ENCODE peak calls at places on chromosomes 7 and 10, in seven cellular contexts. X, J, R, K, Y, M and Q are unnamed samples.
A peak's percentile ranks its signal among the peaks of the same experiment; 100 is the strongest.

GRCh38 chr7:150327308-150327707 is 4.0 kb upstream of the ACTR3C start:
- DNase-seq in M (no peak), R (no peak), Y (no peak), X (no peak), J (no peak), K (no peak), Q (no peak)

GRCh38 chr10:48333856-48334255 is 27.4 kb downstream of the MAPK8 start:
- DNase-seq in Y (no peak), X (no peak), K (no peak), J (no peak), R (peak; percentile 50), M (no peak), Q (no peak)

GRCh38 chr7:124398937-124399552 is 366.2 kb upstream of the TMEM229A start:
- DNase-seq in R (no peak), K (no peak), M (no peak), Y (no peak), X (no peak), J (no peak), Q (no peak)

GRCh38 chr10:31320598-31321211 is 1.7 kb downstream of the ZEB1 start:
- DNase-seq in J (peak; percentile 58), M (peak; percentile 66), X (peak; percentile 35), R (peak; percentile 53), Y (peak; percentile 36), K (peak; percentile 75), Q (peak; percentile 57)

GRCh38 chr10:117899181-117899683 is 147.5 kb downstream of the RAB11FIP2 start:
- DNase-seq in Y (no peak), M (no peak), J (no peak), K (no peak), R (no peak), X (no peak), Q (no peak)

GRCh38 chr7:55069271-55069792 is 50.5 kb downstream of the EGFR start:
- DNase-seq in X (no peak), M (no peak), Y (no peak), K (no peak), J (no peak), R (no peak), Q (no peak)

GRCh38 chr7:121831320-121831719 is 41.6 kb upstream of the PTPRZ1 start:
- DNase-seq in R (no peak), Y (no peak), M (no peak), K (no peak), J (no peak), X (no peak), Q (no peak)

GRCh38 chr10:116385994-116386809 is 41.4 kb upstream of the PNLIPRP3 start:
- DNase-seq in M (no peak), R (no peak), X (no peak), Y (peak; percentile 17), J (peak; percentile 82), K (no peak), Q (no peak)

GRCh38 chr10:15046626-15047025 is 2.9 kb downstream of the OLAH start:
- DNase-seq in Y (no peak), R (no peak), X (no peak), J (no peak), M (no peak), K (peak; percentile 77), Q (no peak)

GRCh38 chr7:110960811-110961210 is 130.1 kb upstream of the LRRN3 start:
- DNase-seq in J (no peak), K (no peak), Y (no peak), R (no peak), M (no peak), X (no peak), Q (no peak)

GRCh38 chr7:21782996-21783395 is 162.7 kb downstream of the CDCA7L start:
- DNase-seq in Y (no peak), M (no peak), K (no peak), J (no peak), R (no peak), X (no peak), Q (no peak)

GRCh38 chr7:133051066-133051465 is 30.8 kb downstream of the CHCHD3 start:
- DNase-seq in J (peak; percentile 63), R (no peak), X (no peak), K (no peak), Y (no peak), M (no peak), Q (no peak)

GRCh38 chr10:96390460-96390864 is 31.7 kb upstream of the OPALIN start:
- DNase-seq in Y (no peak), K (no peak), R (peak; percentile 87), X (no peak), J (no peak), M (no peak), Q (no peak)

GRCh38 chr10:130969700-130970099 is 341.8 kb downstream of the TCERG1L start:
- DNase-seq in M (no peak), K (no peak), R (no peak), J (no peak), Y (no peak), X (no peak), Q (peak; percentile 17)

GRCh38 chr10:133143546-133143945 is 16.5 kb upstream of the KNDC1 start:
- DNase-seq in Y (no peak), K (no peak), R (no peak), M (no peak), X (no peak), J (no peak), Q (peak; percentile 62)

GRCh38 chr7:128830231-128831177 is at the start of gene FLNC:
- DNase-seq in Y (peak; percentile 45), R (peak; percentile 70), M (peak; percentile 68), X (peak; percentile 72), J (peak; percentile 71), K (peak; percentile 85), Q (peak; percentile 72)

GRCh38 chr7:111872411-111872810 is 310.1 kb upstream of the IMMP2L start:
- DNase-seq in K (no peak), R (no peak), M (no peak), X (no peak), Y (no peak), J (no peak), Q (no peak)

GRCh38 chr10:59557052-59557451 is 152.6 kb downstream of the SLC16A9 start:
- DNase-seq in M (peak; percentile 44), Y (no peak), X (no peak), J (peak; percentile 77), K (no peak), R (no peak), Q (peak; percentile 67)

GRCh38 chr10:122128357-122128756 is 139.4 kb downstream of the TACC2 start:
- DNase-seq in R (peak; percentile 82), J (no peak), M (no peak), Y (no peak), X (peak; percentile 42), K (no peak), Q (no peak)

GRCh38 chr7:28700790-28701203 is 257.3 kb downstream of the TRIL start:
- DNase-seq in M (no peak), Y (no peak), X (no peak), K (no peak), R (no peak), J (no peak), Q (no peak)

GRCh38 chr7:16187131-16187530 is 234.2 kb downstream of the CRPPA start:
- DNase-seq in X (no peak), M (no peak), R (no peak), Y (no peak), J (no peak), K (no peak), Q (no peak)